ENCODE peak calls at places on chromosomes 16 and 17, in four cellular contexts. H is iris pigment epithelial cell, B is SJCRH30, R is Ammon's horn. Y is an unnamed sample.

GRCh38 chr17:50044483-50044882 is 11.4 kb upstream of the ITGA3 start:
- DNase-seq in H (no peak), B (no peak), R (no peak), Y (no peak)

GRCh38 chr17:76275382-76276068 is 10.4 kb downstream of the UBALD2 start:
- DNase-seq in H (no peak), B (no peak), R (no peak), Y (no peak)

GRCh38 chr16:49350265-49351103 is 23.1 kb upstream of the C16orf78 start:
- DNase-seq in H (peak), B (peak), R (peak), Y (no peak)

GRCh38 chr17:35235289-35235688 is 7.6 kb upstream of the SLFN5 start:
- DNase-seq in H (no peak), B (no peak), R (no peak), Y (no peak)

GRCh38 chr17:50719924-50720805 is 762 bp downstream of the LUC7L3 start:
- DNase-seq in H (no peak), B (peak), R (no peak), Y (no peak)

GRCh38 chr17:46942441-46943217 is 19.7 kb downstream of the GOSR2 start:
- DNase-seq in H (peak), B (peak), R (peak), Y (no peak)

GRCh38 chr17:78555741-78556401 is 21.3 kb downstream of the DNAH17 start:
- DNase-seq in H (no peak), B (peak), R (no peak), Y (no peak)

GRCh38 chr16:57498031-57498430 is 11.7 kb upstream of the DOK4 start:
- DNase-seq in H (no peak), B (no peak), R (no peak), Y (no peak)

GRCh38 chr16:24858219-24859041 is 12.7 kb downstream of the SLC5A11 start:
- DNase-seq in H (peak), B (peak), R (peak), Y (no peak)

GRCh38 chr17:17570207-17570797 is 21.2 kb downstream of the PEMT start:
- DNase-seq in H (no peak), B (peak), R (peak), Y (no peak)

GRCh38 chr17:69874220-69874670 is 200.8 kb upstream of the KCNJ16 start:
- DNase-seq in H (peak), B (no peak), R (no peak), Y (no peak)

GRCh38 chr16:87344931-87345631 is 27.9 kb upstream of the C16orf95 start:
- DNase-seq in H (peak), B (no peak), R (no peak), Y (peak)

GRCh38 chr17:2054740-2055493 is at the start of gene HIC1:
- DNase-seq in H (peak), B (no peak), R (peak), Y (peak)

GRCh38 chr16:20612551-20613470 is 36.6 kb upstream of the ACSM2B start:
- DNase-seq in H (no peak), B (no peak), R (peak), Y (no peak)

GRCh38 chr17:7854078-7854777 is 638 bp upstream of the TMEM88 start:
- DNase-seq in H (no peak), B (no peak), R (no peak), Y (no peak)

GRCh38 chr16:70746708-70747424 is 54.1 kb downstream of the VAC14 start:
- DNase-seq in H (peak), B (peak), R (no peak), Y (no peak)

GRCh38 chr16:68396481-68396880 is 51.8 kb downstream of the SMPD3 start:
- DNase-seq in H (peak), B (peak), R (no peak), Y (peak)

GRCh38 chr16:12455287-12455798 is 348.3 kb downstream of the CPPED1 start:
- DNase-seq in H (peak), B (peak), R (peak), Y (no peak)

GRCh38 chr17:77433385-77434135 is 292.8 kb downstream of the SEC14L1 start:
- DNase-seq in H (peak), B (peak), R (no peak), Y (no peak)

GRCh38 chr17:27244481-27245223 is 49.3 kb upstream of the WSB1 start:
- DNase-seq in H (peak), B (peak), R (peak), Y (no peak)

GRCh38 chr17:28503420-28503819 is 2.7 kb upstream of the FOXN1 start:
- DNase-seq in H (no peak), B (no peak), R (no peak), Y (no peak)

GRCh38 chr17:77503293-77503655 is 362.5 kb downstream of the SEC14L1 start:
- DNase-seq in H (no peak), B (no peak), R (no peak), Y (no peak)

Y was measured in activated T-helper 1 cell treated with anti-CD3 and anti-CD28 coated beads, Interleukin-2, amount 50 U/mL, for 16 hours.